ENCODE peak calls at places on chromosomes 16 and 17, in seven cellular contexts. N is GM12878, Q is GM20000, K is neural crest cell, G is heart right ventricle, B is Panc1, U is H1. D is an unnamed sample.

GRCh38 chr17:42288985-42289862 is 926 bp downstream of the STAT5A start:
- DNase-seq in N (no peak), Q (peak), K (no peak), G (no peak), B (no peak), U (no peak), D (no peak)

GRCh38 chr17:45438931-45439610 is 6.4 kb upstream of the ARHGAP27 start:
- DNase-seq in N (no peak), Q (no peak), K (no peak), G (no peak), B (no peak), U (no peak), D (no peak)

GRCh38 chr17:73293480-73293911 is 18.3 kb downstream of the CDC42EP4 start:
- DNase-seq in N (no peak), Q (no peak), K (no peak), G (peak), B (no peak), U (no peak), D (no peak)

GRCh38 chr16:12403746-12404658 is 399.7 kb downstream of the CPPED1 start:
- DNase-seq in N (no peak), Q (no peak), K (no peak), G (no peak), B (no peak), U (no peak), D (no peak)

GRCh38 chr16:19008245-19008644 is 24.5 kb downstream of the TMC7 start:
- DNase-seq in N (no peak), Q (no peak), K (no peak), G (no peak), B (no peak), U (no peak), D (no peak)

GRCh38 chr16:48629531-48629930 is 19.6 kb upstream of the N4BP1 start:
- DNase-seq in N (no peak), Q (no peak), K (no peak), G (no peak), B (no peak), U (no peak), D (no peak)

GRCh38 chr16:54931041-54931756 is 534 bp downstream of the IRX5 start:
- DNase-seq in N (no peak), Q (peak), K (peak), G (no peak), B (no peak), U (no peak), D (peak)

GRCh38 chr16:85399583-85400284 is 213.4 kb upstream of the GSE1 start:
- DNase-seq in N (no peak), Q (no peak), K (no peak), G (no peak), B (no peak), U (no peak), D (no peak)

DNA sequence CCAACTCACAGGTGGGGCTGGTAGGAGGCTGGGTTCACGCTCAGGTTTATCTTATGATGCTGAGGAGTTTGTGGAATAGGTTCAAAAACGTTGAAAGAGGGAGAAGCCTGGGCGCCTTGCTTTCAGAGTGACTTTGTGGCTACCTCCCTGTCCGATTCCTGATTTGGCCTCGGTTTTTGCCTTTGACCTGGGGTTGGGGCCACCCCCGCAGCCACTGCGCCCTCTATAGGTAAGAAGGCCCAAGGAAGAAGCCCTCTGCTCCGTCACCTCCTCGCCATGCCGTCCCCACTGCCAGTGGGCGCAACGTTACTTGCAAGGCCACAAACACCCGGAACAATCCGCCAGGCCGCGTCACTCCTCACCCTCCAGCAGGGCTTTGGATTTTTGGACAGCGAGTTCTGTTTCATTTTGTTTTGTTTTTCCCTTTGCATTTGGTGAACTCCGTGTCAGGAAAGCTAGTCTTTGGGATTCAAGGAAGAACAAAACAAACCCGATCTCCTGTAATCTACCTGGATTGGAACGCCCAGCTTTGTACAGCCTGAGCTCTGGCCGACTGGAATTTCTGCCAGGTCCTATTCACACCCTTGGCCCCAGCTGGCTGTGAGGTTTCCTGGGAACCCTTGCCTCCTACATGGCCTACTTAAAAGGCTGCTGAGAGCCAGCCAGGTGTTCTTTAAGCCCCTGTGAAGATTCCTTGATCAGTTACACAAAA is 60.7 kb downstream of the TBC1D16 start:
- DNase-seq in N (no peak), Q (no peak), K (no peak), G (no peak), B (no peak), U (no peak), D (no peak)
- TF ChIP-seq CTCF in N (peak), Q (peak), K (peak), G (no peak), B (no peak), U (peak), D (peak)

DNA sequence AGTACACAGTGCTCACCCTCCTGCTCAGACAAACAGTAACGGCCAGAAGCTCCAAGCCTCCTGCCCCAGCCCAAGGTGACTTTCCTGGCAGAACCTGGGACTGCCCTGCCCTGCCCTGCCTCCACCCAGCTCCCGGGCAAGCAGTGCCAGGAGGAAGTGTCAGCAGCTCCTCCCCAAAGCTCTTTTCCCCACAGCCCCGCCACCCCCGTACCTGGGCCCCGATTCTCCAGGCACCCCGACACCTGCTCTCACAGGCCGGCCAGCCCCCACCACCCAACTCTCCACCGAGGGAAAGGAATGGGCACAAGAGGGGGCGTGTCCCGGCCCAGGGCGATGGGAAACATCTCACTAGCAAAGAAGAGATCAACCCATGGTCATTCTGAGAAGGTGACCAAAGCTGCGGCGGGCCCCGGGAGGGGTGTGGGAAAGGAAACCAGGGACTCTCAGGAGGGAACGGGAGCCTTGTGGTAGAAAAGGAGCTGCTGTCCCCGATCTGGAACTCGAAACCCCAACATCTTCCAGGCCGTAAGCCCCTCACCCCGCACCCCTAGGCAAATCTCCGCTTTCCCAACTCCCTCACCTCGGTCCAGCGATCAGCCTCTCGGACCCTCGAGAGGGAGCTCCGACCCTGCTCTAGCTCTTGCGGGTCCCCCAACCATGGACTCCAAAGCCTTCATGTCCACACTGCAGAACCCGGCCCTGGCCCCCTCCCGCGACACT is 1.2 kb downstream of the BCAR1 start:
- DNase-seq in N (no peak), Q (no peak), K (no peak), G (peak), B (no peak), U (no peak), D (no peak)
- TF ChIP-seq CTCF in N (no peak), Q (no peak), K (no peak), G (no peak), B (no peak), U (no peak), D (no peak)

GRCh38 chr17:63800783-63801182 is 26.4 kb upstream of the PSMC5 start:
- DNase-seq in N (no peak), Q (no peak), K (no peak), G (no peak), B (no peak), U (no peak), D (no peak)
- TF ChIP-seq CTCF in N (no peak), Q (no peak), K (no peak), G (no peak), B (no peak), U (no peak), D (no peak)

DNA sequence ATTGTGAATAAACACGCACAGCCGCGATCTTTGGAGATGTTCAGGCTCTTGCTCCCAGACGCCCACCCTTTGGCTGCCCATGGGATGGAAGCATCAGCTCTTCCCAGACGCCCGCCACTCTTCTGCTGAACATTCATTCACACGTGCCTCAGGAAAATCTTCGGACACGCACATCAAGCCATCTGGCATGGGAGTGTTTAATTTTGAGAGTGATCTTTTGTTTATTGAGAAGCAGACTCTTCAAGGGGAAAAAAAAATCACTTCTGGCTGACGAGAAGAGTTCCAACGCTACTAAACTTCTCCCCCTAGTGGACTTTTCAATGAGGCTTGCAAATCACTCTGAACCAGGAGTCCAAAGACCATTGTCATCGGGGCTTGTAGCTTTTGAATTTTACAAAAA is 62.0 kb upstream of the NUDT7 start:
- DNase-seq in N (no peak), Q (no peak), K (no peak), G (no peak), B (no peak), U (no peak), D (no peak)
- TF ChIP-seq CTCF in N (no peak), Q (no peak), K (peak), G (peak), B (peak), U (peak), D (peak)

DNA sequence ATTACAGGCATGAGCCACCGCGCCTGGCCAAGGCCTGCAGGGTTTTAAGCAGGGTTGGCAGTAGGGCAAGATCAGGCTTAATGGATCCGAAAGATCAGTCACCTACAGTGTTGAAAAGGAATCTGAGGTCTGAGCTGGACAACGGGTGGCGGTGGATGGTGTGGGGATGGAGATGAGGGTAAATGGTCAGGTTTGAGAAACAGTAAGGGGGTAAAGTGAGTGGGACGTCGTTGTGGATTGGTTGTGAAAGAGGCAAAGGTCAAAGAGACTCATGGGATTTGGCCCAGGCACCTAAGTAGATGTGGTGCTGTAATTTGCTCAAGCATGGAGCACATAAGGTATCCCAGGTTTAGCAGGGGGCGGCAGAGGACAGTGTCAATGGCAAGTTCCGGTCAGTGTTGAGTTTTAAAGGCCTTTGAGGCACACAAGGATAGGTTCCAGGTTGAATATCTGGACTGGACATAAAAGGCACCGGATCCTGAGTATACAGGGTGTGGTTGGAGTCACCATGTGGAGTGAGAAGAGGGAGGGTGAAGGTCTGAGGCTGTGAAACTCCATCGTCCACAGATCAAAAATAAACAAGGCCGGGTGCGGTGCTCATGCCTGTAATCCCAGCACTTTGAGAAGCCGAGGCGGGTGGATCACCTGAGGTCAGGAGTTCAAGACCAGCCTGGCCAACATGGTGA is 1.1 kb upstream of the SLC16A5 start:
- DNase-seq in N (no peak), Q (no peak), K (no peak), G (no peak), B (no peak), U (no peak), D (no peak)
- TF ChIP-seq CTCF in N (no peak), Q (no peak), K (no peak), G (no peak), B (no peak), U (peak), D (no peak)

DNA sequence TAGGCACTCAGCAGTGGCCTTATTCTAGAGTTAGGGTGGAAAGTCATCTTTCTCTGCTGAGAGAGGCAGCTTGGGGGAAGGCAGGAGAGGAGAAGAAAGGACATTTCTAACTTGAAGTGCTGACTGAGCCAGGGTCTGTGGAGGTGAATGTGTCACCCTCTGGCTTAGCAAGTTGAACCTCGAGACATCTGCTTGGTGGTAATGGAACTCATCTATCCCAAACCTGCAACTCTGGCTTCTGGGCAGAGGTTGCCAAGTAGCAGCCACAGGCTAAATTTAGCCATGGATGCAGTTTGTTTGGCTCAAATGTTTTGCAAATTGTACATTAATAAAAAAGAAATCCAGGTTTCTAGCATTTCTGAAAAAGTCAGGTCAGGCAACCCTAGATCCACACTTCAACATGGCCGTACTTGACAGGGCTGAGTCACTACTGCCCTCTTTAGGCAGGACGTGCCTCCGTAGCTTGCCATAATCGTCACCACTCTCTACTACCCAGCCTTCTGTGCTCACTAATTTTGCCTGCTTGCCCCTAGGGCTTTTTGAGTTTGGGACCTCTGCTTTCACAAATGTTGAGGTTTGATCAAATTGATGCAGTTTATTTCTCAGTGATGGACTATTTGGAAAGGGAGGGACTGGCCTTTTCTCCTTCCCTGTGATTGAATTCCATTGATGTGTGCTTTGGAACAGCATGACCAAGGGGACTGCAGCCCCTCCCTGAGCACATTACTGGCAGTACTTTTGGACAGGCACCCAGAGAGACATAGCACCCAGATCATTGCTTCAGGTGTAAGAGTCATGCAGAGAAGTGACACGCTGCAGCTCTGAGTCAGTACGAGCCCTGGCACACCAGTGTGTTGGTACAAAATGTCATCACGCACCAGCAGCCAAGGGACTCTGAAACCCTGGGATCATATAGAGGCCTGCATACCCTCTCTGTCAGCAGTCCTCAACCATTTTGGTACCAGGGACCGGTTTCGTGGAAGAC is 5.2 kb downstream of the CDH13 start:
- DNase-seq in N (no peak), Q (no peak), K (no peak), G (no peak), B (no peak), U (no peak), D (no peak)
- TF ChIP-seq CTCF in N (peak), Q (peak), K (peak), G (peak), B (peak), U (peak), D (peak)

DNA sequence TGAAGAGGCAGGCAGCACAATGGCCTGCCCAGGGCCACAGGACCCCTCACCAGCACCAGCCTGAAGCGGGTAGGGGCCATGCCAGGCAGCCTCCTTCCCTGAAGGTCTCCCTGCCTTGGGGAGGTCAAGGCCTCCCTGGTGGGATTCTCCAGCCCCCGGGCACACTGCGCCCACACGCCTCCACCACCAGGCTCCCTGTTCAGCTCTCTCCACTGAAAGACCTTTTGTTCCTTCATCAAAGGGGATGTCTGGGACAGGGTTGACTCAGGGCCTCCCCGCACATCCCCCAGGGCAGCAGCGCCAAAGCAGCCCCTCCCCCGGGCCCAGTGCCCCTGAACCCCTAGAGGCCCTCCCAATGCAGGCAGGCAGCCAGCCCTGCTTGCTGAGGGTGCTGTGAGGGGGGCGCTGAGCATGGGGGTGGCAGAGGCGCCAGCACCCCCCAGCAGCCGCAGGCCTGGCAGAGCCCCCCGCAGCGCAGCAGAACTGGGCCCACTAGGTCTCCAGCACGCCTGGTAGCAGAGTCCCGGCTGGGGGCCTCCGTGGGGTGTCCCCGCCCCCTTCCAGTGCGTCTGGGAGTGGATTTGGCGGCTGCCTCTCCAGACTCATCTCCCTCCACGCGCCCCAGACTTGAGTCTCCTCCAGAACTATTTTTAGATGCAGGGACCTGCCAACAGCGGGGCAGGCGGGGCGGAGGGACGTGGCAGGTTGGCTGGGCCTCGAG is 13.1 kb downstream of the BCAR1 start:
- DNase-seq in N (no peak), Q (no peak), K (peak), G (peak), B (no peak), U (no peak), D (no peak)
- TF ChIP-seq CTCF in N (no peak), Q (no peak), K (no peak), G (no peak), B (no peak), U (no peak), D (no peak)

GRCh38 chr17:49434821-49435581 is 20.3 kb upstream of the PHB1 start:
- DNase-seq in N (no peak), Q (peak), K (peak), G (peak), B (no peak), U (peak), D (peak)
- TF ChIP-seq CTCF in N (peak), Q (peak), K (peak), G (peak), B (peak), U (peak), D (peak)

GRCh38 chr17:17523001-17523713 is 27.0 kb upstream of the RASD1 start:
- DNase-seq in N (no peak), Q (no peak), K (no peak), G (no peak), B (no peak), U (no peak), D (no peak)
- TF ChIP-seq CTCF in N (no peak), Q (no peak), K (no peak), G (no peak), B (no peak), U (no peak), D (no peak)

GRCh38 chr17:7886227-7887037 is 2.2 kb upstream of the CHD3 start:
- DNase-seq in N (no peak), Q (peak), K (peak), G (peak), B (no peak), U (no peak), D (no peak)
- TF ChIP-seq CTCF in N (no peak), Q (no peak), K (no peak), G (no peak), B (no peak), U (peak), D (peak)

D was measured in progenitor cell of endocrine pancreas.